ENCODE peak calls at places on chromosome 10, in eight cellular contexts. A is CD8-positive, alpha-beta T cell; W is body of pancreas; F is A549; S is GM23248; T is GM23338; E is AG04449; B is Panc1. U is an unnamed sample.

GRCh38 chr10:26491934-26492333 is 53.8 kb downstream of the APBB1IP start:
- DNase-seq in E (no peak), T (no peak), A (no peak), W (no peak), F (peak), B (no peak), S (peak), U (no peak)

GRCh38 chr10:11191673-11192072 is 174.0 kb downstream of the CELF2 start:
- DNase-seq in T (no peak), E (no peak), B (no peak), A (no peak), S (no peak), W (no peak), F (no peak), U (no peak)

GRCh38 chr10:77236700-77237099 is 400.9 kb downstream of the KCNMA1 start:
- DNase-seq in A (no peak), F (no peak), W (no peak), S (peak), E (no peak), B (no peak), T (no peak), U (peak)

GRCh38 chr10:64173826-64174225 is 652.6 kb downstream of the REEP3 start:
- DNase-seq in S (no peak), A (no peak), F (no peak), T (no peak), W (no peak), B (no peak), E (no peak), U (no peak)

GRCh38 chr10:115774721-115775120 is 498.3 kb downstream of the GFRA1 start:
- DNase-seq in A (no peak), B (no peak), T (no peak), W (no peak), S (no peak), F (no peak), E (no peak), U (no peak)

GRCh38 chr10:78777466-78778256 is 291.1 kb upstream of the ZMIZ1 start:
- DNase-seq in B (no peak), F (no peak), E (no peak), A (no peak), S (peak), T (no peak), W (peak), U (peak)

GRCh38 chr10:13831711-13832110 is 244.9 kb downstream of the PRPF18 start:
- DNase-seq in W (no peak), F (no peak), E (no peak), A (no peak), B (no peak), S (no peak), T (no peak), U (no peak)

GRCh38 chr10:77247076-77247561 is 390.5 kb downstream of the KCNMA1 start:
- DNase-seq in T (no peak), A (no peak), B (no peak), F (peak), E (no peak), S (no peak), W (no peak), U (no peak)

GRCh38 chr10:59006511-59007306 is 169.7 kb upstream of the PHYHIPL start:
- DNase-seq in S (peak), F (peak), A (no peak), W (peak), E (no peak), B (no peak), T (no peak), U (peak)

GRCh38 chr10:87547734-87548311 is 43.1 kb downstream of the MINPP1 start:
- DNase-seq in B (peak), S (peak), F (no peak), W (no peak), A (no peak), T (peak), E (peak), U (peak)

GRCh38 chr10:124231188-124232135 is 138.1 kb upstream of the CHST15 start:
- DNase-seq in A (no peak), W (no peak), S (no peak), T (no peak), E (no peak), B (no peak), F (no peak), U (no peak)

GRCh38 chr10:85319826-85320225 is 991.4 kb downstream of the CCSER2 start:
- DNase-seq in B (no peak), E (no peak), W (peak), T (no peak), S (no peak), F (no peak), A (no peak), U (no peak)

GRCh38 chr10:24894309-24894708 is 58.1 kb downstream of the PRTFDC1 start:
- DNase-seq in B (no peak), E (no peak), F (peak), A (no peak), T (no peak), W (no peak), S (peak), U (peak)

GRCh38 chr10:13984647-13985155 is 346.0 kb downstream of the FRMD4A start:
- DNase-seq in B (peak), S (peak), F (peak), T (no peak), W (no peak), E (peak), A (no peak), U (no peak)

GRCh38 chr10:133357293-133358151 is at the start of gene FUOM:
- DNase-seq in B (no peak), E (no peak), A (peak), W (peak), S (peak), F (peak), T (peak), U (peak)

GRCh38 chr10:46293228-46293627 is 6.4 kb downstream of the ANTXRL start:
- DNase-seq in A (no peak), W (no peak), S (no peak), B (no peak), F (no peak), E (no peak), T (no peak), U (no peak)

GRCh38 chr10:123935680-123936079 is 44.1 kb upstream of the CPXM2 start:
- DNase-seq in A (no peak), B (no peak), S (no peak), T (no peak), W (no peak), E (no peak), F (no peak), U (no peak)

GRCh38 chr10:93495654-93496321 is 624 bp upstream of the CEP55 start:
- DNase-seq in W (peak), T (peak), S (peak), A (peak), E (no peak), B (no peak), F (peak), U (no peak)

GRCh38 chr10:92901819-92902234 is 53.5 kb downstream of the EXOC6 start:
- DNase-seq in S (no peak), B (no peak), A (peak), F (no peak), E (no peak), W (no peak), T (no peak), U (no peak)

GRCh38 chr10:60425392-60426110 is 35.9 kb upstream of the ANK3 start:
- DNase-seq in E (no peak), T (no peak), W (no peak), B (no peak), A (no peak), F (peak), S (peak), U (peak)

GRCh38 chr10:99742240-99742639 is 10.2 kb downstream of the CUTC start:
- DNase-seq in F (no peak), E (no peak), A (no peak), T (no peak), W (no peak), S (peak), B (no peak), U (peak)

GRCh38 chr10:79239275-79239779 is 107.9 kb upstream of the PPIF start:
- DNase-seq in B (no peak), W (peak), A (no peak), S (peak), F (peak), E (no peak), T (peak), U (no peak)

GRCh38 chr10:123149568-123150228 is 1.8 kb downstream of the HMX2 start:
- DNase-seq in B (no peak), W (peak), A (no peak), S (peak), E (no peak), F (no peak), T (peak), U (no peak)

GRCh38 chr10:24277771-24278518 is 69.0 kb downstream of the KIAA1217 start:
- DNase-seq in T (no peak), B (no peak), F (no peak), S (peak), A (no peak), E (no peak), W (no peak), U (no peak)

GRCh38 chr10:66218981-66219587 is 706.8 kb upstream of the LRRTM3 start:
- DNase-seq in T (no peak), E (no peak), B (no peak), A (no peak), W (no peak), S (no peak), F (no peak), U (no peak)

GRCh38 chr10:21694646-21695045 is 160.6 kb downstream of the MLLT10 start:
- DNase-seq in B (no peak), F (no peak), W (no peak), S (no peak), A (no peak), T (peak), E (no peak), U (no peak)

GRCh38 chr10:30398193-30398592 is 35.8 kb upstream of the MAP3K8 start:
- DNase-seq in F (no peak), B (no peak), T (no peak), S (no peak), E (no peak), W (no peak), A (no peak), U (no peak)

GRCh38 chr10:13475124-13475523 is 53.7 kb downstream of the BEND7 start:
- DNase-seq in E (no peak), W (no peak), A (no peak), B (no peak), F (no peak), T (no peak), S (no peak), U (no peak)

GRCh38 chr10:90288403-90288933 is 569.4 kb downstream of the HTR7 start:
- DNase-seq in W (no peak), S (no peak), F (no peak), A (no peak), B (peak), E (no peak), T (peak), U (no peak)

GRCh38 chr10:97572214-97572989 is at the start of gene ANKRD2:
- DNase-seq in E (no peak), A (peak), W (peak), T (peak), S (peak), F (peak), B (peak), U (no peak)
- H3K4me3 ChIP-seq in E (no peak), A (no peak), W (no peak), T (no peak), S (no peak), F (no peak), B (no peak), U (no peak)

GRCh38 chr10:101005361-101005760 is 5.8 kb downstream of the LZTS2 start:
- DNase-seq in S (no peak), A (no peak), T (no peak), F (no peak), W (no peak), B (no peak), E (no peak), U (no peak)

GRCh38 chr10:101002456-101002855 is 2.8 kb downstream of the LZTS2 start:
- DNase-seq in W (no peak), F (no peak), B (no peak), A (no peak), S (no peak), E (no peak), T (no peak), U (no peak)

GRCh38 chr10:101001225-101002035 is 1.8 kb downstream of the LZTS2 start:
- DNase-seq in W (peak), S (peak), B (no peak), T (no peak), F (no peak), E (peak), A (no peak), U (peak)

GRCh38 chr10:101005869-101006567 is 6.4 kb downstream of the LZTS2 start:
- DNase-seq in T (no peak), B (no peak), E (no peak), S (no peak), A (no peak), F (no peak), W (no peak), U (no peak)

DNA sequence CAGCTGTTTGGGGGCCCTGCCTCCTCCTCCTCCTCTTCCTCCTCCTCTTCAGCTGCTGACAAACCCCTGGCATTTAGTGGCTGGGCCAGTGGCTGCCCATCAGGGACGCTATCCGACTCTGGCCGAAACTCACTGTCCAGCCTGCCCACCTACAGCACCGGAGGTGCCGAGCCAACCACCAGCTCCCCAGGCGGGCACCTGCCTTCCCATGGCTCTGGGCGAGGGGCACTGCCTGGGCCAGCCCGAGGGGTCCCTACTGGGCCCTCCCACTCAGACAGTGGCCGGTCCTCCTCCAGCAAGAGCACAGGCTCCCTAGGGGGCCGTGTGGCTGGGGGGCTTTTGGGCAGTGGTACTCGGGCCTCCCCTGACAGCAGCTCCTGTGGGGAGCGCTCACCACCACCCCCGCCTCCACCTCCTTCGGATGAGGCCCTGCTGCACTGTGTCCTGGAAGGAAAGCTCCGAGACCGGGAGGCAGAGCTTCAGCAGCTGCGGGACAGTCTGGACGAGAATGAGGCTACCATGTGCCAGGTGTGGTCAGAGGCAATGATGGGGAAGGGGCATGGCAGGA is 4.1 kb downstream of the LZTS2 start:
- DNase-seq in S (no peak), A (no peak), T (no peak), F (no peak), B (no peak), E (no peak), W (no peak), U (no peak)
- H3K4me3 ChIP-seq in S (no peak), A (no peak), T (no peak), F (no peak), B (no peak), E (no peak), W (no peak), U (no peak)

GRCh38 chr10:128046156-128046933 is 79.9 kb downstream of the MKI67 start:
- DNase-seq in W (no peak), B (no peak), T (no peak), F (no peak), A (no peak), E (no peak), S (no peak), U (no peak)
- H3K4me3 ChIP-seq in W (no peak), B (no peak), T (no peak), F (no peak), A (peak), E (no peak), S (no peak), U (no peak)

GRCh38 chr10:3623746-3624145 is 161.3 kb downstream of the KLF6 start:
- DNase-seq in B (no peak), F (no peak), T (peak), S (peak), A (no peak), W (no peak), E (peak), U (peak)
- H3K4me3 ChIP-seq in B (no peak), F (no peak), T (no peak), S (peak), A (no peak), W (no peak), E (no peak), U (no peak)

DNA sequence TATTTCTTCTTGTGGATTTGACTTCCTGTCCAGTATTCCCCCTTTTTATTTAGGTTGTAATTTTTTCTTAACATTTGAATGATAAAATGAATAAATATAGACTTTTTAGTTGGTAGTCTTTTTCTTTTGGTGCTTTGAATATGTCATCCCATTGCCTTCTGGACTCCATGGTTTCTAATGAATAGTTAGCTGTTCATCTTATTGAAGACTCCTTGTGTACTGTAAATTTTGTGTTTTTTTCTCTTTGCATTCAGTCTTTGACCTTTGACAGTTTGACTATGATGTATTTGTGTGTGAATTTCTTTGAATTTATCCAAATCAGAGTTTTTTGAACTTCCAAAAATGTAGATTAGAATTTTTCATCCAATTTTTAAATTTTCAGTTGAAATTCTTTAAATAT is 554.3 kb downstream of the NRG3 start:
- DNase-seq in F (no peak), T (no peak), S (no peak), W (no peak), E (no peak), A (no peak), B (no peak), U (no peak)
- H3K4me3 ChIP-seq in F (no peak), T (no peak), S (no peak), W (no peak), E (no peak), A (no peak), B (no peak), U (no peak)

GRCh38 chr10:117240730-117241529 is at the start of gene SLC18A2:
- DNase-seq in W (no peak), B (no peak), T (peak), S (no peak), E (no peak), A (no peak), F (no peak), U (no peak)
- H3K4me3 ChIP-seq in W (no peak), B (peak), T (peak), S (peak), E (no peak), A (no peak), F (peak), U (peak)

GRCh38 chr10:62046522-62047239 is 145.2 kb downstream of the ARID5B start:
- DNase-seq in B (no peak), T (no peak), F (no peak), E (no peak), W (no peak), S (peak), A (no peak), U (no peak)
- H3K4me3 ChIP-seq in B (no peak), T (no peak), F (no peak), E (no peak), W (no peak), S (peak), A (no peak), U (no peak)

GRCh38 chr10:6177880-6178281 is 24.9 kb upstream of the PFKFB3 start:
- DNase-seq in T (no peak), B (no peak), A (no peak), S (no peak), F (no peak), W (no peak), E (no peak), U (no peak)

GRCh38 chr10:6176691-6177231 is 26.0 kb upstream of the PFKFB3 start:
- DNase-seq in W (no peak), T (no peak), A (no peak), F (no peak), E (no peak), B (no peak), S (peak), U (no peak)

GRCh38 chr10:6180480-6181110 is 22.1 kb upstream of the PFKFB3 start:
- DNase-seq in A (no peak), B (no peak), T (no peak), S (no peak), E (no peak), F (no peak), W (no peak), U (no peak)

GRCh38 chr10:6179078-6179477 is 23.7 kb upstream of the PFKFB3 start:
- DNase-seq in T (no peak), B (no peak), W (no peak), E (no peak), S (no peak), F (no peak), A (no peak), U (no peak)

GRCh38 chr10:6178581-6178980 is 24.2 kb upstream of the PFKFB3 start:
- DNase-seq in A (no peak), T (no peak), F (no peak), S (no peak), E (no peak), W (no peak), B (no peak), U (no peak)
- H3K4me3 ChIP-seq in A (no peak), T (no peak), F (no peak), S (no peak), E (no peak), W (no peak), B (no peak), U (no peak)

GRCh38 chr10:44382131-44382858 is 2.6 kb downstream of the CXCL12 start:
- DNase-seq in F (no peak), W (peak), S (peak), A (peak), T (peak), E (no peak), B (no peak), U (no peak)
- H3K4me3 ChIP-seq in F (no peak), W (peak), S (peak), A (no peak), T (peak), E (peak), B (no peak), U (peak)

DNA sequence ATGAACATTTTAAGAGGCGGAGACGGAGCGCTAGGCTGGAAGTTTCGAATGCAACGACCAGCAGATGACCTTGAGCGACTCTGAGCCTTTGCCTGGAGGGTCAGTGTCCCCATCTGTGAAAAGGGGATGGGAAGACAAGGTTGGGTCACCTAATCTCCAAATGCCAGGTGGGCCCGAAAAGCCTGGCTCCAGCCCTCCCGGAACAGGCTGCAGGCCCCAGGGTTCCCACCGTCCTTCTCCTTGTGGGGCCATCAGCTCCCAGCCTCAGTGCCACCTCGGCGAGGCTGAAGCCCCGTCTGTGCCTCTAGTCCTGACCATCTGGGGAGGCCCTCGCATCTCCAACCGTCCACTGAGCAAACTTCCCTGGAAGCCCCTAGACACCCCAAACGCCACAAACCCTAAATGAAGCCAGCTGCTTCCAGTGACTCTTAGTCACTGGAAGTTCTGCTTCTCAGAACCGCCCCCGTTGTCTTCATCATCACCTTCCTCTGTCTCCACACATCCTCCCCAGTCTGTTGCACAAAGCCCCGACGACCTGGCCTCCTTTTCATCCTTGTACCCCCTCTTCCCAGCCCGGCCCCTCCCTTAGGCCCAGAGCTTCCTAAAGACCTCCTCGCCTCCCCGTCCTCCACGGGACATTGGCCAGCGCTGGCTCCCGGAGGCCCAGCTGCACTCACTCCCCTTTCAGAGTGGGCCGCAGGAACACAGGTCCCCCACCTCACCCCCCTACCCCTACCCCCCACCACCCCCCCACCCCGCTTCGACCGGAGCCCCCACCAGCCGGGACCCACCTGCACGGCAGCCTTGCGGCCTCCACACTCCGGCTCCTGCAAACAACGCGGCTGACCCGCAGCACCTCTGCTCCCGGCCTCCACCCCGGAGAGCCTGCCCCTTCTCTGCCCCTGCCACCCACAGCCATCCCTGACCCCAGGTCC is 1.0 kb upstream of the DIP2C start:
- DNase-seq in A (no peak), T (no peak), W (no peak), S (peak), E (no peak), F (no peak), B (no peak), U (no peak)
- H3K4me3 ChIP-seq in A (no peak), T (peak), W (no peak), S (peak), E (peak), F (peak), B (peak), U (peak)

U was measured in skeletal muscle cell.